ENCODE peak calls at places on chromosomes 12 and 14, in five cellular contexts. One of them, this sample, is unnamed.

GRCh38 chr12:4700621-4701026 is 19.6 kb upstream of the GALNT8 start:
- DNase-seq in stimulated activated CD4-positive, alpha-beta T cell treated with anti-CD3 and anti-CD28 coated beads, Interleukin-15, amount 100 ng/mL, for 1 hour: no peak
- DNase-seq in transverse colon: no peak
- DNase-seq in mucosa of gallbladder: peak
- DNase-seq in HEK293T: no peak
- DNase-seq in this sample: peak

GRCh38 chr14:76654573-76654955 is 106.7 kb upstream of the VASH1 start:
- DNase-seq in stimulated activated CD4-positive, alpha-beta T cell treated with anti-CD3 and anti-CD28 coated beads, Interleukin-15, amount 100 ng/mL, for 1 hour: no peak
- DNase-seq in transverse colon: no peak
- DNase-seq in mucosa of gallbladder: no peak
- DNase-seq in HEK293T: no peak
- DNase-seq in this sample: no peak

GRCh38 chr14:22231022-22231421 is 358.0 kb downstream of the DAD1 start:
- DNase-seq in stimulated activated CD4-positive, alpha-beta T cell treated with anti-CD3 and anti-CD28 coated beads, Interleukin-15, amount 100 ng/mL, for 1 hour: no peak
- DNase-seq in transverse colon: no peak
- DNase-seq in mucosa of gallbladder: no peak
- DNase-seq in HEK293T: no peak
- DNase-seq in this sample: no peak

GRCh38 chr12:14868916-14869315 is 16.7 kb downstream of the MGP start:
- DNase-seq in stimulated activated CD4-positive, alpha-beta T cell treated with anti-CD3 and anti-CD28 coated beads, Interleukin-15, amount 100 ng/mL, for 1 hour: no peak
- DNase-seq in transverse colon: no peak
- DNase-seq in mucosa of gallbladder: no peak
- DNase-seq in HEK293T: no peak
- DNase-seq in this sample: no peak

GRCh38 chr12:66013224-66013623 is 117.3 kb downstream of the LLPH start:
- DNase-seq in stimulated activated CD4-positive, alpha-beta T cell treated with anti-CD3 and anti-CD28 coated beads, Interleukin-15, amount 100 ng/mL, for 1 hour: no peak
- DNase-seq in transverse colon: no peak
- DNase-seq in mucosa of gallbladder: no peak
- DNase-seq in HEK293T: no peak
- DNase-seq in this sample: no peak

GRCh38 chr14:25237845-25238244 is 187.9 kb upstream of the STXBP6 start:
- DNase-seq in stimulated activated CD4-positive, alpha-beta T cell treated with anti-CD3 and anti-CD28 coated beads, Interleukin-15, amount 100 ng/mL, for 1 hour: no peak
- DNase-seq in transverse colon: peak
- DNase-seq in mucosa of gallbladder: no peak
- DNase-seq in HEK293T: peak
- DNase-seq in this sample: peak

GRCh38 chr12:26694402-26694801 is 138.6 kb downstream of the ITPR2 start:
- DNase-seq in stimulated activated CD4-positive, alpha-beta T cell treated with anti-CD3 and anti-CD28 coated beads, Interleukin-15, amount 100 ng/mL, for 1 hour: no peak
- DNase-seq in transverse colon: no peak
- DNase-seq in mucosa of gallbladder: no peak
- DNase-seq in HEK293T: no peak
- DNase-seq in this sample: no peak

GRCh38 chr12:109047081-109047805 is 5.1 kb upstream of the USP30 start:
- DNase-seq in stimulated activated CD4-positive, alpha-beta T cell treated with anti-CD3 and anti-CD28 coated beads, Interleukin-15, amount 100 ng/mL, for 1 hour: no peak
- DNase-seq in transverse colon: no peak
- DNase-seq in mucosa of gallbladder: no peak
- DNase-seq in HEK293T: no peak
- DNase-seq in this sample: no peak

GRCh38 chr14:50520947-50521815 is 11.2 kb downstream of the MAP4K5 start:
- DNase-seq in stimulated activated CD4-positive, alpha-beta T cell treated with anti-CD3 and anti-CD28 coated beads, Interleukin-15, amount 100 ng/mL, for 1 hour: peak
- DNase-seq in transverse colon: peak
- DNase-seq in mucosa of gallbladder: no peak
- DNase-seq in HEK293T: no peak
- DNase-seq in this sample: no peak

GRCh38 chr14:92348154-92348553 is 25.2 kb downstream of the SLC24A4 start:
- DNase-seq in stimulated activated CD4-positive, alpha-beta T cell treated with anti-CD3 and anti-CD28 coated beads, Interleukin-15, amount 100 ng/mL, for 1 hour: no peak
- DNase-seq in transverse colon: peak
- DNase-seq in mucosa of gallbladder: peak
- DNase-seq in HEK293T: no peak
- DNase-seq in this sample: no peak

GRCh38 chr12:127284021-127284420 is 982.9 kb upstream of the TMEM132C start:
- DNase-seq in stimulated activated CD4-positive, alpha-beta T cell treated with anti-CD3 and anti-CD28 coated beads, Interleukin-15, amount 100 ng/mL, for 1 hour: no peak
- DNase-seq in transverse colon: no peak
- DNase-seq in mucosa of gallbladder: no peak
- DNase-seq in HEK293T: no peak
- DNase-seq in this sample: no peak

GRCh38 chr14:92400579-92401444 is 77.8 kb downstream of the SLC24A4 start:
- DNase-seq in stimulated activated CD4-positive, alpha-beta T cell treated with anti-CD3 and anti-CD28 coated beads, Interleukin-15, amount 100 ng/mL, for 1 hour: no peak
- DNase-seq in transverse colon: no peak
- DNase-seq in mucosa of gallbladder: no peak
- DNase-seq in HEK293T: no peak
- DNase-seq in this sample: peak

GRCh38 chr14:52125885-52126284 is 57.0 kb upstream of the NID2 start:
- DNase-seq in stimulated activated CD4-positive, alpha-beta T cell treated with anti-CD3 and anti-CD28 coated beads, Interleukin-15, amount 100 ng/mL, for 1 hour: no peak
- DNase-seq in transverse colon: no peak
- DNase-seq in mucosa of gallbladder: no peak
- DNase-seq in HEK293T: no peak
- DNase-seq in this sample: no peak

GRCh38 chr14:104797112-104798044 is 1.8 kb upstream of the AKT1 start:
- DNase-seq in stimulated activated CD4-positive, alpha-beta T cell treated with anti-CD3 and anti-CD28 coated beads, Interleukin-15, amount 100 ng/mL, for 1 hour: no peak
- DNase-seq in transverse colon: peak
- DNase-seq in mucosa of gallbladder: no peak
- DNase-seq in HEK293T: no peak
- DNase-seq in this sample: no peak

GRCh38 chr12:50916292-50916691 is 36.1 kb upstream of the HIGD1C start:
- DNase-seq in stimulated activated CD4-positive, alpha-beta T cell treated with anti-CD3 and anti-CD28 coated beads, Interleukin-15, amount 100 ng/mL, for 1 hour: no peak
- DNase-seq in transverse colon: no peak
- DNase-seq in mucosa of gallbladder: no peak
- DNase-seq in HEK293T: no peak
- DNase-seq in this sample: no peak

GRCh38 chr12:52521581-52522266 is 1.5 kb upstream of the KRT5 start:
- DNase-seq in stimulated activated CD4-positive, alpha-beta T cell treated with anti-CD3 and anti-CD28 coated beads, Interleukin-15, amount 100 ng/mL, for 1 hour: no peak
- DNase-seq in transverse colon: no peak
- DNase-seq in mucosa of gallbladder: peak
- DNase-seq in HEK293T: no peak
- DNase-seq in this sample: no peak

GRCh38 chr14:38553586-38553985 is 297.7 kb upstream of the CLEC14A start:
- DNase-seq in stimulated activated CD4-positive, alpha-beta T cell treated with anti-CD3 and anti-CD28 coated beads, Interleukin-15, amount 100 ng/mL, for 1 hour: no peak
- DNase-seq in transverse colon: no peak
- DNase-seq in mucosa of gallbladder: no peak
- DNase-seq in HEK293T: no peak
- DNase-seq in this sample: no peak

GRCh38 chr14:76376001-76376404 is at the start of gene ESRRB:
- DNase-seq in stimulated activated CD4-positive, alpha-beta T cell treated with anti-CD3 and anti-CD28 coated beads, Interleukin-15, amount 100 ng/mL, for 1 hour: no peak
- DNase-seq in transverse colon: no peak
- DNase-seq in mucosa of gallbladder: no peak
- DNase-seq in HEK293T: peak
- DNase-seq in this sample: peak

GRCh38 chr12:8038659-8039114 is 6.2 kb downstream of the FOXJ2 start:
- DNase-seq in stimulated activated CD4-positive, alpha-beta T cell treated with anti-CD3 and anti-CD28 coated beads, Interleukin-15, amount 100 ng/mL, for 1 hour: no peak
- DNase-seq in transverse colon: peak
- DNase-seq in mucosa of gallbladder: peak
- DNase-seq in HEK293T: peak
- DNase-seq in this sample: no peak

GRCh38 chr12:2372735-2373134 is 319.9 kb downstream of the CACNA1C start:
- DNase-seq in stimulated activated CD4-positive, alpha-beta T cell treated with anti-CD3 and anti-CD28 coated beads, Interleukin-15, amount 100 ng/mL, for 1 hour: no peak
- DNase-seq in transverse colon: no peak
- DNase-seq in mucosa of gallbladder: no peak
- DNase-seq in HEK293T: no peak
- DNase-seq in this sample: no peak

GRCh38 chr12:46209165-46209564 is 59.7 kb downstream of the SLC38A1 start:
- DNase-seq in stimulated activated CD4-positive, alpha-beta T cell treated with anti-CD3 and anti-CD28 coated beads, Interleukin-15, amount 100 ng/mL, for 1 hour: no peak
- DNase-seq in transverse colon: no peak
- DNase-seq in mucosa of gallbladder: no peak
- DNase-seq in HEK293T: no peak
- DNase-seq in this sample: peak

GRCh38 chr12:57552306-57552651 is 2.4 kb downstream of the KIF5A start:
- DNase-seq in stimulated activated CD4-positive, alpha-beta T cell treated with anti-CD3 and anti-CD28 coated beads, Interleukin-15, amount 100 ng/mL, for 1 hour: no peak
- DNase-seq in transverse colon: no peak
- DNase-seq in mucosa of gallbladder: no peak
- DNase-seq in HEK293T: no peak
- DNase-seq in this sample: no peak

GRCh38 chr12:9907769-9908168 is 24.4 kb downstream of the CLEC2A start:
- DNase-seq in stimulated activated CD4-positive, alpha-beta T cell treated with anti-CD3 and anti-CD28 coated beads, Interleukin-15, amount 100 ng/mL, for 1 hour: no peak
- DNase-seq in transverse colon: no peak
- DNase-seq in mucosa of gallbladder: no peak
- DNase-seq in HEK293T: no peak
- DNase-seq in this sample: no peak

GRCh38 chr14:106556665-106557289 is 1030.4 kb downstream of the TMEM121 start:
- DNase-seq in stimulated activated CD4-positive, alpha-beta T cell treated with anti-CD3 and anti-CD28 coated beads, Interleukin-15, amount 100 ng/mL, for 1 hour: peak
- DNase-seq in transverse colon: peak
- DNase-seq in mucosa of gallbladder: peak
- DNase-seq in HEK293T: peak
- DNase-seq in this sample: no peak

GRCh38 chr14:69320581-69321365 is 60.8 kb downstream of the GALNT16 start:
- DNase-seq in stimulated activated CD4-positive, alpha-beta T cell treated with anti-CD3 and anti-CD28 coated beads, Interleukin-15, amount 100 ng/mL, for 1 hour: no peak
- DNase-seq in transverse colon: no peak
- DNase-seq in mucosa of gallbladder: no peak
- DNase-seq in HEK293T: no peak
- DNase-seq in this sample: no peak

GRCh38 chr12:124774462-124775167 is 89.0 kb downstream of the SCARB1 start:
- DNase-seq in stimulated activated CD4-positive, alpha-beta T cell treated with anti-CD3 and anti-CD28 coated beads, Interleukin-15, amount 100 ng/mL, for 1 hour: peak
- DNase-seq in transverse colon: peak
- DNase-seq in mucosa of gallbladder: no peak
- DNase-seq in HEK293T: no peak
- DNase-seq in this sample: peak

This sample was measured in pons.